ENCODE peak calls at places on chromosomes 11 and 22, in nine cellular contexts. K is Panc1, E is spleen, X is stomach, V is prostate gland, G is GM12891, U is sigmoid colon, J is transverse colon, P is HCT116. B is an unnamed sample.

GRCh38 chr11:91299980-91300379 is 924.6 kb upstream of the FAT3 start:
- DNase-seq in K (no peak), E (no peak), X (no peak), V (no peak), G (no peak), U (no peak), J (no peak), P (no peak), B (no peak)

GRCh38 chr22:35376728-35377472 is 4.0 kb upstream of the HMOX1 start:
- DNase-seq in K (peak; percentile 75), E (peak; percentile 93), X (peak; percentile 91), V (peak; percentile 91), G (peak; percentile 63), U (peak; percentile 98), J (peak; percentile 94), P (peak; percentile 83), B (peak; percentile 96)

GRCh38 chr11:12692238-12693074 is 18.2 kb downstream of the TEAD1 start:
- DNase-seq in K (peak; percentile 30), E (no peak), X (peak; percentile 93), V (peak; percentile 87), G (no peak), U (peak; percentile 97), J (peak; percentile 92), P (peak; percentile 60), B (no peak)

GRCh38 chr22:35615156-35615555 is 2.0 kb downstream of the MB start:
- DNase-seq in K (no peak), E (no peak), X (no peak), V (no peak), G (no peak), U (no peak), J (no peak), P (no peak), B (no peak)

GRCh38 chr22:21881841-21882753 is 14.7 kb upstream of the MAPK1 start:
- DNase-seq in K (no peak), E (no peak), X (no peak), V (no peak), G (no peak), U (no peak), J (no peak), P (no peak), B (no peak)

GRCh38 chr11:116333193-116333592 is 439.6 kb downstream of the BUD13 start:
- DNase-seq in K (no peak), E (no peak), X (no peak), V (no peak), G (no peak), U (no peak), J (no peak), P (no peak), B (no peak)

GRCh38 chr22:42367980-42368378 is 64.2 kb downstream of the NFAM1 start:
- DNase-seq in K (no peak), E (no peak), X (peak; percentile 33), V (no peak), G (no peak), U (peak; percentile 81), J (peak; percentile 39), P (no peak), B (no peak)

GRCh38 chr11:61698173-61698965 is 18.2 kb downstream of the DAGLA start:
- DNase-seq in K (no peak), E (no peak), X (no peak), V (no peak), G (no peak), U (no peak), J (no peak), P (no peak), B (peak; percentile 83)

GRCh38 chr11:124865902-124866851 is 945 bp downstream of the ROBO3 start:
- DNase-seq in K (no peak), E (peak; percentile 87), X (peak; percentile 59), V (no peak), G (peak; percentile 64), U (peak; percentile 66), J (peak; percentile 31), P (no peak), B (peak; percentile 35)

GRCh38 chr11:113553235-113553634 is 78.0 kb upstream of the DRD2 start:
- DNase-seq in K (no peak), E (no peak), X (no peak), V (no peak), G (no peak), U (no peak), J (no peak), P (peak; percentile 41), B (no peak)

GRCh38 chr11:120660024-120660565 is 148.5 kb downstream of the GRIK4 start:
- DNase-seq in K (no peak), E (peak; percentile 80), X (peak; percentile 29), V (no peak), G (peak; percentile 49), U (no peak), J (peak; percentile 41), P (peak; percentile 46), B (peak; percentile 0)

GRCh38 chr11:3188496-3189192 is 23.5 kb upstream of the OSBPL5 start:
- DNase-seq in K (no peak), E (no peak), X (no peak), V (no peak), G (no peak), U (no peak), J (no peak), P (no peak), B (no peak)

GRCh38 chr11:11660351-11660750 is 38.5 kb upstream of the GALNT18 start:
- DNase-seq in K (no peak), E (no peak), X (no peak), V (no peak), G (no peak), U (no peak), J (no peak), P (no peak), B (no peak)

DNA sequence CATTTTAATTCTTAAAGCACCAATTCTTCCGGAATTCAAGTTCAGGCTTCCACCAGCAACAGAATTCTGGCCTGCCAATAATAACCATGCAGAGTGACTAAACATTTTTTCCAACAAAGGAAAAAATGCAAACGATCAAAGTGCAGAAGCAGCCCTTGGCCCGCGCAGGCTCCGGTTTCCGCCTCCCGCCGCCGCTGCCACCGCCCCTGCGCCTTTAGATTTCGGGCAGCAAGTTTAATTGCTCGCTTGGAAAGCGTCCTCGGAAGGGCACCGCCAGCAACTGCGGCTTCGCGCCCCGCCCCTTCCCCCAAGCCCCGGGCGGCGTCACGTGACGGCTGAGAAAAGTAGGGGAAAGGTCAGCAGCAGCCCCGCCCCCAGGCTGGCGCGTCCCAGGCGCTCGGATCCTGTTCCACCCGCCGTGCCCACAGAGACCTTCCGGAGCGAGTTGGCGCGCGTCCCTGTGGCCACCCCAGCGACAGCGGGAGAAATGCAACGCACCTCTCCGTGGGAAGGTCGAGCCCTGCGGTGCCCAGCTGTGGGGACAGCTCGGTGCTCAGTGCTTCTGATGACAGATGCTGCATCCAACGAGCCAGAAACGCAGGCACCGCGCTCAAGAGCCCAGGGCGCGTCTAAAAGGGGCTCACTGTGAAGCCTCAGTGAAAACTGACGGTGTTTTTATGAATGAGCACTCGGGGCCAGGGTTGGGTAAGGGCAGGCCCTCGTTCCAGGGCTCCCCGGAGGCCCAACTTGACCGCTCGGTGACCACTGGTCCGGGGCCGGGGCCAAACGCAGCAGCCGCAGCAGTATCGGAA is 2.5 kb downstream of the CPT1A start:
- DNase-seq in K (no peak), E (peak; percentile 99), X (peak; percentile 98), V (peak; percentile 96), G (peak; percentile 82), U (peak; percentile 98), J (peak; percentile 98), P (peak; percentile 69), B (peak; percentile 97)
- TF ChIP-seq POLR2AphosphoS5 in K (peak; percentile 76), E (peak; percentile 96), X (peak; percentile 94), V (peak; percentile 96), G (no peak), U (peak; percentile 68), J (peak; percentile 94), P (peak; percentile 50), B (peak; percentile 81)

DNA sequence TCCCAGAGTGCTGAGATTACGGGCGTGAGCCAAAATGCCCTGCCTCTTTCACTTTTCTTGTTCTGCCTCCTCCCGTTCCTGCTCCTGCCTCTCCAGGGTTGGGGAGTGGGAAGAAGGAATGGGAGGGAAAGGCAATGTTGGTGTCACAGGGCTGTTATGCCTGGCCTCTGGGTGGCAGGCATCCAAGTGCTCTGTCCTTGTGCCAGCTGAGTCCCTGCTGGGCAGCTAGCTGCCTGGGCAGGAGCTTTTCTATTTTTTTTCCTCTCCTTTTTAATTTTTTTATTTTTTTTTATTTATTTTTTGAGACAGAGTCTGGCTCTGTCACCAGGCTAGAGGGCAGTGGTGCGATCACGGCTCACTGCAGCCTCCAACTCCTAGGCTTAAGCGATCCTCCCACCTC is 4.1 kb upstream of the SAC3D1 start:
- DNase-seq in K (no peak), E (no peak), X (peak; percentile 90), V (peak; percentile 36), G (no peak), U (no peak), J (peak; percentile 41), P (no peak), B (no peak)
- TF ChIP-seq POLR2AphosphoS5 in K (no peak), E (no peak), X (peak; percentile 7), V (no peak), G (no peak), U (no peak), J (no peak), P (no peak), B (no peak)

DNA sequence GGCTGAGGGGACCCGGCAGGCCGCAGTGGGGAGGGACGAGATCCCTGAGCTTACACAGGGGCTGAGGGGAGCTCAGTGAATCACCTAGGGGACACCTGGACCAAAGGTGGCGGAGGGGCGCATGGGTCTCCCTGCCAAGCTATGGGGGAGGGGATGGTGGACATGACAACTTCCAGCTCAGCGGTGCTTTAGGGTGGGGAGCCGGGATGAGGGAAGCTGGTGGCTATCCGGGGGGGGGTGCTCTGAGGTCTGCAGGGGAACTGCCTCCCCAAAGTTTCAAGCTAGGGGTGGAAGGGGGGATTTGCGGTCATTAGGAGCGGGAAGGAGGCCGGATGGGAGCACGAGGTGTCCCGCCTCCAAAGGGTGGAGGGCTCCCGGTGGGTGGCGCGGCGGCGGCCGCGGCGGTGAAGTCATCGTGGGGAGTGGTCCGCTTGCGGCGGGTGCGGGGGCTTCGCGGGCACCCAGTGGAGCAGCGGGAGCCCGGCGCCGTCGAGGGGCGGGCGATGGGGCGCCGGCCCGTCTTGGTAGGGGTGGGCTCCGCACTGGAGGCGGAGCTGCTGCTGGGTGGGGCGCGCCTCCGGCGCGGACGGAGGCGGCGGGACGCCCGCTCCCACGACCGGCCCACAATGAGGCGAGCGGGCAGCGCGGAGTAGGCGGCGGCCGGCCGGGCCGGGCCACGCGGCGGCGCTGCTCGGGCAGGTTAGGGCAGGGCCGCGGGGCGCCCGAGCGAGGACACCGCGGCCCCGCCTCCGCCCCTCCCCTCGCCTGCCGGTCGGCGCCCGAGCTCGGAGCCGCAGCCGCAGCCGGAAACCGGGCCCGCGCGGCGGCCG is at the start of gene MICALL1:
- DNase-seq in K (no peak), E (peak; percentile 95), X (peak; percentile 87), V (peak; percentile 75), G (peak; percentile 94), U (peak; percentile 87), J (peak; percentile 85), P (no peak), B (peak; percentile 52)
- TF ChIP-seq POLR2AphosphoS5 in K (no peak), E (no peak), X (no peak), V (no peak), G (no peak), U (peak; percentile 56), J (no peak), P (peak; percentile 63), B (no peak)

DNA sequence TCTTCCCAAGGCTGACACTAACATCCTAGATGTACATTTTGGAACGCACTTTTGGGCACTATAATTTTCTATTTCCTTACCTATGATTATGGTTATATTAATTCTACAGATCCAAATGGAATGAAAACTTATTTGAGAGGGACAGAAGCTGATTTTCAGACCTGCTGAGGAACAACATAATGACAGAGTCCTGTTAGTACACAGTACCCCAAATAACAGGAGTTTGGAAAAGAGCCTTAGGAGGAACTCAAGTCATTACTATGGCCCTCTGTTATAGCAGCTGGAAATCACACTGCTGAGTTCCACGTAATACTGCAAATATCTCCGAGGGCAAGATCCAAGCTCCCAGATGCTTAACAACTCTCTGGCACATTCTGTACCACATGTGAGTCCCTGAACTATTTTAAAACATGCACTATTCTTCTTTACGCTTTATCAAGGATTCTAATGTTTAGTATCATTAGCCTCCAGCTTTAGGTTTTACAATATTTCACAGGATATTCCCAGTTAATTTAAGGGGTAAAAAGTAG is 1027.7 kb upstream of the CCDC90B start:
- DNase-seq in K (no peak), E (no peak), X (no peak), V (no peak), G (no peak), U (no peak), J (no peak), P (no peak), B (no peak)
- TF ChIP-seq POLR2AphosphoS5 in K (no peak), E (no peak), X (no peak), V (no peak), G (no peak), U (no peak), J (no peak), P (no peak), B (no peak)